ENCODE peak calls at places on chromosomes 2 and 18, in eight cellular contexts. One of them, this sample, is unnamed.
A peak's percentile ranks its signal among the peaks of the same experiment; 100 is the strongest.

GRCh38 chr2:47783491-47784330 is 766 bp downstream of the MSH6 start:
- DNase-seq in left lung: peak; percentile 70
- DNase-seq in Peyer's patch: peak; percentile 71
- DNase-seq in cardiac muscle cell: peak; percentile 84
- DNase-seq in left ventricle myocardium inferior: peak; percentile 50
- DNase-seq in esophagus squamous epithelium: peak; percentile 14
- DNase-seq in CD8-positive, alpha-beta T cell: peak; percentile 52
- DNase-seq in pancreas: peak; percentile 50
- DNase-seq in this sample: peak; percentile 92

GRCh38 chr2:27807476-27807875 is 36.0 kb downstream of the MRPL33 start:
- DNase-seq in CD8-positive, alpha-beta T cell: no peak
- DNase-seq in esophagus squamous epithelium: no peak
- DNase-seq in left lung: no peak
- DNase-seq in cardiac muscle cell: peak; percentile 40
- DNase-seq in Peyer's patch: no peak
- DNase-seq in pancreas: no peak
- DNase-seq in left ventricle myocardium inferior: no peak
- DNase-seq in this sample: peak; percentile 53

GRCh38 chr2:120632796-120633646 is 102.6 kb upstream of the GLI2 start:
- DNase-seq in left ventricle myocardium inferior: no peak
- DNase-seq in Peyer's patch: no peak
- DNase-seq in cardiac muscle cell: no peak
- DNase-seq in esophagus squamous epithelium: no peak
- DNase-seq in left lung: no peak
- DNase-seq in CD8-positive, alpha-beta T cell: no peak
- DNase-seq in pancreas: peak; percentile 37
- DNase-seq in this sample: no peak

GRCh38 chr2:186256540-186256939 is 229.5 kb upstream of the ZC3H15 start:
- DNase-seq in Peyer's patch: no peak
- DNase-seq in left ventricle myocardium inferior: no peak
- DNase-seq in cardiac muscle cell: peak; percentile 45
- DNase-seq in esophagus squamous epithelium: no peak
- DNase-seq in pancreas: no peak
- DNase-seq in CD8-positive, alpha-beta T cell: no peak
- DNase-seq in left lung: no peak
- DNase-seq in this sample: peak; percentile 42

GRCh38 chr18:11660691-11661090 is 28.4 kb upstream of the GNAL start:
- DNase-seq in CD8-positive, alpha-beta T cell: no peak
- DNase-seq in cardiac muscle cell: no peak
- DNase-seq in Peyer's patch: no peak
- DNase-seq in left lung: no peak
- DNase-seq in pancreas: no peak
- DNase-seq in left ventricle myocardium inferior: no peak
- DNase-seq in esophagus squamous epithelium: no peak
- DNase-seq in this sample: no peak

GRCh38 chr2:170143045-170143717 is 34.8 kb upstream of the MYO3B start:
- DNase-seq in cardiac muscle cell: no peak
- DNase-seq in left lung: no peak
- DNase-seq in esophagus squamous epithelium: no peak
- DNase-seq in Peyer's patch: no peak
- DNase-seq in left ventricle myocardium inferior: no peak
- DNase-seq in CD8-positive, alpha-beta T cell: no peak
- DNase-seq in pancreas: no peak
- DNase-seq in this sample: no peak

GRCh38 chr18:354456-354855 is 86.6 kb upstream of the THOC1 start:
- DNase-seq in CD8-positive, alpha-beta T cell: no peak
- DNase-seq in esophagus squamous epithelium: no peak
- DNase-seq in Peyer's patch: no peak
- DNase-seq in pancreas: no peak
- DNase-seq in cardiac muscle cell: no peak
- DNase-seq in left ventricle myocardium inferior: no peak
- DNase-seq in left lung: no peak
- DNase-seq in this sample: no peak

GRCh38 chr2:143950675-143951074 is 569.2 kb downstream of the ZEB2 start:
- DNase-seq in left lung: no peak
- DNase-seq in CD8-positive, alpha-beta T cell: no peak
- DNase-seq in left ventricle myocardium inferior: no peak
- DNase-seq in Peyer's patch: no peak
- DNase-seq in pancreas: no peak
- DNase-seq in cardiac muscle cell: no peak
- DNase-seq in esophagus squamous epithelium: no peak
- DNase-seq in this sample: no peak

GRCh38 chr2:128185576-128185975 is 94.6 kb downstream of the UGGT1 start:
- DNase-seq in cardiac muscle cell: no peak
- DNase-seq in pancreas: no peak
- DNase-seq in left ventricle myocardium inferior: no peak
- DNase-seq in left lung: no peak
- DNase-seq in Peyer's patch: no peak
- DNase-seq in esophagus squamous epithelium: no peak
- DNase-seq in CD8-positive, alpha-beta T cell: no peak
- DNase-seq in this sample: no peak

GRCh38 chr2:29273704-29274611 is 158.7 kb downstream of the CLIP4 start:
- DNase-seq in cardiac muscle cell: no peak
- DNase-seq in CD8-positive, alpha-beta T cell: no peak
- DNase-seq in Peyer's patch: no peak
- DNase-seq in left ventricle myocardium inferior: no peak
- DNase-seq in left lung: no peak
- DNase-seq in esophagus squamous epithelium: no peak
- DNase-seq in pancreas: no peak
- DNase-seq in this sample: no peak

GRCh38 chr2:118442949-118443348 is 354.7 kb downstream of the INSIG2 start:
- DNase-seq in esophagus squamous epithelium: no peak
- DNase-seq in pancreas: no peak
- DNase-seq in left lung: no peak
- DNase-seq in cardiac muscle cell: no peak
- DNase-seq in CD8-positive, alpha-beta T cell: no peak
- DNase-seq in left ventricle myocardium inferior: no peak
- DNase-seq in Peyer's patch: no peak
- DNase-seq in this sample: no peak

GRCh38 chr18:72235422-72235821 is 308.7 kb downstream of the CBLN2 start:
- DNase-seq in esophagus squamous epithelium: no peak
- DNase-seq in pancreas: no peak
- DNase-seq in CD8-positive, alpha-beta T cell: no peak
- DNase-seq in left lung: no peak
- DNase-seq in left ventricle myocardium inferior: no peak
- DNase-seq in cardiac muscle cell: no peak
- DNase-seq in Peyer's patch: no peak
- DNase-seq in this sample: peak; percentile 82

GRCh38 chr2:207405150-207405549 is 124.6 kb upstream of the CREB1 start:
- DNase-seq in left ventricle myocardium inferior: no peak
- DNase-seq in CD8-positive, alpha-beta T cell: no peak
- DNase-seq in left lung: no peak
- DNase-seq in cardiac muscle cell: no peak
- DNase-seq in pancreas: no peak
- DNase-seq in Peyer's patch: no peak
- DNase-seq in esophagus squamous epithelium: no peak
- DNase-seq in this sample: no peak

GRCh38 chr18:2906522-2907458 is 60.0 kb downstream of the EMILIN2 start:
- DNase-seq in Peyer's patch: peak; percentile 46
- DNase-seq in left ventricle myocardium inferior: no peak
- DNase-seq in CD8-positive, alpha-beta T cell: peak; percentile 33
- DNase-seq in left lung: peak; percentile 38
- DNase-seq in esophagus squamous epithelium: no peak
- DNase-seq in pancreas: no peak
- DNase-seq in cardiac muscle cell: peak; percentile 31
- DNase-seq in this sample: peak; percentile 69

GRCh38 chr2:203802277-203803045 is 65.1 kb upstream of the CTLA4 start:
- DNase-seq in pancreas: no peak
- DNase-seq in Peyer's patch: no peak
- DNase-seq in left lung: no peak
- DNase-seq in CD8-positive, alpha-beta T cell: no peak
- DNase-seq in cardiac muscle cell: no peak
- DNase-seq in esophagus squamous epithelium: no peak
- DNase-seq in left ventricle myocardium inferior: no peak
- DNase-seq in this sample: no peak

GRCh38 chr2:22020101-22020742 is 896.5 kb downstream of the TDRD15 start:
- DNase-seq in left lung: no peak
- DNase-seq in Peyer's patch: no peak
- DNase-seq in esophagus squamous epithelium: no peak
- DNase-seq in cardiac muscle cell: no peak
- DNase-seq in left ventricle myocardium inferior: no peak
- DNase-seq in CD8-positive, alpha-beta T cell: no peak
- DNase-seq in pancreas: no peak
- DNase-seq in this sample: peak; percentile 15

GRCh38 chr2:135557533-135557932 is 26.2 kb downstream of the R3HDM1 start:
- DNase-seq in esophagus squamous epithelium: no peak
- DNase-seq in left ventricle myocardium inferior: no peak
- DNase-seq in left lung: no peak
- DNase-seq in CD8-positive, alpha-beta T cell: no peak
- DNase-seq in Peyer's patch: no peak
- DNase-seq in pancreas: no peak
- DNase-seq in cardiac muscle cell: peak; percentile 3
- DNase-seq in this sample: no peak

GRCh38 chr2:19540739-19541503 is 182.5 kb upstream of the OSR1 start:
- DNase-seq in pancreas: no peak
- DNase-seq in cardiac muscle cell: no peak
- DNase-seq in left ventricle myocardium inferior: no peak
- DNase-seq in left lung: no peak
- DNase-seq in esophagus squamous epithelium: no peak
- DNase-seq in CD8-positive, alpha-beta T cell: no peak
- DNase-seq in Peyer's patch: no peak
- DNase-seq in this sample: no peak

GRCh38 chr18:46096651-46097300 is 1.3 kb downstream of the ATP5F1A start:
- DNase-seq in cardiac muscle cell: no peak
- DNase-seq in esophagus squamous epithelium: no peak
- DNase-seq in CD8-positive, alpha-beta T cell: no peak
- DNase-seq in left ventricle myocardium inferior: no peak
- DNase-seq in left lung: no peak
- DNase-seq in Peyer's patch: no peak
- DNase-seq in pancreas: no peak
- DNase-seq in this sample: no peak

GRCh38 chr2:43542285-43542933 is 53.4 kb downstream of the THADA start:
- DNase-seq in left ventricle myocardium inferior: no peak
- DNase-seq in Peyer's patch: no peak
- DNase-seq in left lung: no peak
- DNase-seq in cardiac muscle cell: peak; percentile 50
- DNase-seq in CD8-positive, alpha-beta T cell: no peak
- DNase-seq in pancreas: no peak
- DNase-seq in esophagus squamous epithelium: no peak
- DNase-seq in this sample: peak; percentile 27

GRCh38 chr2:72211777-72212515 is 64.3 kb upstream of the CYP26B1 start:
- DNase-seq in Peyer's patch: no peak
- DNase-seq in esophagus squamous epithelium: no peak
- DNase-seq in pancreas: no peak
- DNase-seq in left lung: no peak
- DNase-seq in left ventricle myocardium inferior: no peak
- DNase-seq in CD8-positive, alpha-beta T cell: no peak
- DNase-seq in cardiac muscle cell: no peak
- DNase-seq in this sample: no peak

GRCh38 chr2:234091432-234091879 is 41.0 kb downstream of the SPP2 start:
- DNase-seq in left ventricle myocardium inferior: no peak
- DNase-seq in esophagus squamous epithelium: no peak
- DNase-seq in left lung: no peak
- DNase-seq in Peyer's patch: no peak
- DNase-seq in pancreas: peak; percentile 25
- DNase-seq in cardiac muscle cell: no peak
- DNase-seq in CD8-positive, alpha-beta T cell: no peak
- DNase-seq in this sample: no peak
- H3K27ac ChIP-seq in left ventricle myocardium inferior: no peak overlapping the region
- H3K27ac ChIP-seq in esophagus squamous epithelium: peak overlapping the region; percentile 22
- H3K27ac ChIP-seq in left lung: no peak overlapping the region
- H3K27ac ChIP-seq in Peyer's patch: no peak overlapping the region
- H3K27ac ChIP-seq in pancreas: peak overlapping the region; percentile 86
- H3K27ac ChIP-seq in cardiac muscle cell: no peak overlapping the region
- H3K27ac ChIP-seq in CD8-positive, alpha-beta T cell: no peak overlapping the region
- H3K27ac ChIP-seq in this sample: no peak overlapping the region

DNA sequence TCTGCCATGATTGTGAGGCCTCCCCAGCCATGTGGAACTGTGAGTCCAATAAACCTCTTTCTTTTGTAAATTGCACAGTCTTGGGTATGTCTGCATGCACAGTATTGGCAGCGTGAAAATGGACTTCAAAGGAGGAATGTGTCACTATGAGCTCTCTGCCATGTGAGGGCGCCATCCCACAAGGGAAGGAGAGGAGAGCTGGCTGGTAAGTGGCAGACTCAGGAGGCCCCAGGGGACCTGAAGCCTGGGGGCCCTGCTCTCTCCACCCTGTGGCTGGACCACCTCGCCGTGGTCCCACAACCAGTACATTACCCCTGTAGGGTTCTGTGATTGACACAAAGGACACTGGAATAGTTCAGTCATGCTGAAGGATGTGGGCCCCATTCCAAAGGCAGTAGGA is 122.1 kb downstream of the RPIA start:
- DNase-seq in left ventricle myocardium inferior: no peak
- DNase-seq in left lung: no peak
- DNase-seq in CD8-positive, alpha-beta T cell: no peak
- DNase-seq in esophagus squamous epithelium: no peak
- DNase-seq in Peyer's patch: no peak
- DNase-seq in cardiac muscle cell: no peak
- DNase-seq in pancreas: no peak
- DNase-seq in this sample: no peak
- TF ChIP-seq CTCF in left ventricle myocardium inferior: no peak
- TF ChIP-seq CTCF in left lung: no peak
- TF ChIP-seq CTCF in CD8-positive, alpha-beta T cell: no peak
- TF ChIP-seq CTCF in esophagus squamous epithelium: no peak
- TF ChIP-seq CTCF in Peyer's patch: no peak
- TF ChIP-seq CTCF in cardiac muscle cell: no peak
- TF ChIP-seq CTCF in pancreas: no peak
- TF ChIP-seq CTCF in this sample: no peak

GRCh38 chr2:237993701-237994100 is 26.9 kb downstream of the UBE2F start:
- DNase-seq in Peyer's patch: no peak
- DNase-seq in left ventricle myocardium inferior: no peak
- DNase-seq in CD8-positive, alpha-beta T cell: no peak
- DNase-seq in left lung: no peak
- DNase-seq in cardiac muscle cell: no peak
- DNase-seq in pancreas: no peak
- DNase-seq in esophagus squamous epithelium: no peak
- DNase-seq in this sample: no peak

GRCh38 chr2:237996041-237996593 is 29.3 kb downstream of the UBE2F start:
- DNase-seq in esophagus squamous epithelium: no peak
- DNase-seq in cardiac muscle cell: no peak
- DNase-seq in pancreas: no peak
- DNase-seq in left ventricle myocardium inferior: no peak
- DNase-seq in CD8-positive, alpha-beta T cell: no peak
- DNase-seq in left lung: peak; percentile 59
- DNase-seq in Peyer's patch: no peak
- DNase-seq in this sample: no peak

GRCh38 chr2:237997521-237997920 is 30.7 kb downstream of the UBE2F start:
- DNase-seq in left lung: no peak
- DNase-seq in left ventricle myocardium inferior: no peak
- DNase-seq in cardiac muscle cell: no peak
- DNase-seq in esophagus squamous epithelium: no peak
- DNase-seq in pancreas: no peak
- DNase-seq in Peyer's patch: no peak
- DNase-seq in CD8-positive, alpha-beta T cell: no peak
- DNase-seq in this sample: no peak

GRCh38 chr2:237998530-237998929 is 31.7 kb downstream of the UBE2F start:
- DNase-seq in esophagus squamous epithelium: no peak
- DNase-seq in cardiac muscle cell: no peak
- DNase-seq in Peyer's patch: no peak
- DNase-seq in left lung: no peak
- DNase-seq in CD8-positive, alpha-beta T cell: no peak
- DNase-seq in pancreas: no peak
- DNase-seq in left ventricle myocardium inferior: no peak
- DNase-seq in this sample: no peak

GRCh38 chr2:237995036-237995435 is 28.2 kb downstream of the UBE2F start:
- DNase-seq in pancreas: no peak
- DNase-seq in left ventricle myocardium inferior: no peak
- DNase-seq in esophagus squamous epithelium: no peak
- DNase-seq in left lung: no peak
- DNase-seq in cardiac muscle cell: no peak
- DNase-seq in CD8-positive, alpha-beta T cell: no peak
- DNase-seq in Peyer's patch: no peak
- DNase-seq in this sample: no peak
- H3K27ac ChIP-seq in pancreas: no peak overlapping the region
- H3K27ac ChIP-seq in left ventricle myocardium inferior: no peak overlapping the region
- H3K27ac ChIP-seq in esophagus squamous epithelium: no peak overlapping the region
- H3K27ac ChIP-seq in left lung: no peak overlapping the region
- H3K27ac ChIP-seq in cardiac muscle cell: no peak overlapping the region
- H3K27ac ChIP-seq in CD8-positive, alpha-beta T cell: no peak overlapping the region
- H3K27ac ChIP-seq in Peyer's patch: no peak overlapping the region
- H3K27ac ChIP-seq in this sample: no peak overlapping the region

GRCh38 chr2:10709290-10709939 is 12.0 kb upstream of the ATP6V1C2 start:
- DNase-seq in left lung: no peak
- DNase-seq in CD8-positive, alpha-beta T cell: no peak
- DNase-seq in Peyer's patch: no peak
- DNase-seq in cardiac muscle cell: peak; percentile 37
- DNase-seq in pancreas: no peak
- DNase-seq in left ventricle myocardium inferior: no peak
- DNase-seq in esophagus squamous epithelium: no peak
- DNase-seq in this sample: peak; percentile 56
- TF ChIP-seq CTCF in left lung: no peak
- TF ChIP-seq CTCF in CD8-positive, alpha-beta T cell: no peak
- TF ChIP-seq CTCF in Peyer's patch: peak; percentile 32
- TF ChIP-seq CTCF in cardiac muscle cell: peak; percentile 44
- TF ChIP-seq CTCF in pancreas: no peak
- TF ChIP-seq CTCF in left ventricle myocardium inferior: peak; percentile 49
- TF ChIP-seq CTCF in esophagus squamous epithelium: peak; percentile 16
- TF ChIP-seq CTCF in this sample: peak; percentile 52